ENCODE peak calls at places on chromosomes 16 and 17, in six cellular contexts. One of them, this sample, is unnamed.

GRCh38 chr16:46629331-46629843 is 8.2 kb upstream of the SHCBP1 start:
- DNase-seq in thyroid gland: no peak
- DNase-seq in activated naive CD4-positive, alpha-beta T cell: no peak
- DNase-seq in fibroblast of pulmonary artery: peak
- DNase-seq in naive thymus-derived CD8-positive, alpha-beta T cell: no peak
- DNase-seq in ACHN: peak
- DNase-seq in this sample: no peak

GRCh38 chr16:11329080-11329491 is 16.2 kb upstream of the RMI2 start:
- DNase-seq in thyroid gland: no peak
- DNase-seq in activated naive CD4-positive, alpha-beta T cell: no peak
- DNase-seq in fibroblast of pulmonary artery: no peak
- DNase-seq in naive thymus-derived CD8-positive, alpha-beta T cell: no peak
- DNase-seq in ACHN: peak
- DNase-seq in this sample: no peak

GRCh38 chr17:48608921-48609505 is 1.8 kb downstream of the HOXB7 start:
- DNase-seq in thyroid gland: no peak
- DNase-seq in activated naive CD4-positive, alpha-beta T cell: no peak
- DNase-seq in fibroblast of pulmonary artery: no peak
- DNase-seq in naive thymus-derived CD8-positive, alpha-beta T cell: no peak
- DNase-seq in ACHN: no peak
- DNase-seq in this sample: no peak

GRCh38 chr16:89374393-89374948 is 115.9 kb downstream of the ANKRD11 start:
- DNase-seq in thyroid gland: no peak
- DNase-seq in activated naive CD4-positive, alpha-beta T cell: no peak
- DNase-seq in fibroblast of pulmonary artery: no peak
- DNase-seq in naive thymus-derived CD8-positive, alpha-beta T cell: no peak
- DNase-seq in ACHN: no peak
- DNase-seq in this sample: no peak

GRCh38 chr17:72171703-72172670 is 51.2 kb downstream of the SOX9 start:
- DNase-seq in thyroid gland: no peak
- DNase-seq in activated naive CD4-positive, alpha-beta T cell: no peak
- DNase-seq in fibroblast of pulmonary artery: no peak
- DNase-seq in naive thymus-derived CD8-positive, alpha-beta T cell: no peak
- DNase-seq in ACHN: no peak
- DNase-seq in this sample: no peak

GRCh38 chr17:49951362-49952080 is 17.5 kb upstream of the DLX4 start:
- DNase-seq in thyroid gland: no peak
- DNase-seq in activated naive CD4-positive, alpha-beta T cell: no peak
- DNase-seq in fibroblast of pulmonary artery: no peak
- DNase-seq in naive thymus-derived CD8-positive, alpha-beta T cell: no peak
- DNase-seq in ACHN: no peak
- DNase-seq in this sample: peak

GRCh38 chr17:58269557-58270291 is 11.0 kb downstream of the MPO start:
- DNase-seq in thyroid gland: no peak
- DNase-seq in activated naive CD4-positive, alpha-beta T cell: no peak
- DNase-seq in fibroblast of pulmonary artery: no peak
- DNase-seq in naive thymus-derived CD8-positive, alpha-beta T cell: no peak
- DNase-seq in ACHN: no peak
- DNase-seq in this sample: no peak

GRCh38 chr17:67867591-67867990 is 42.3 kb downstream of the BPTF start:
- DNase-seq in thyroid gland: no peak
- DNase-seq in activated naive CD4-positive, alpha-beta T cell: no peak
- DNase-seq in fibroblast of pulmonary artery: no peak
- DNase-seq in naive thymus-derived CD8-positive, alpha-beta T cell: peak
- DNase-seq in ACHN: no peak
- DNase-seq in this sample: no peak

GRCh38 chr17:83029571-83029970 is 49.8 kb upstream of the METRNL start:
- DNase-seq in thyroid gland: no peak
- DNase-seq in activated naive CD4-positive, alpha-beta T cell: no peak
- DNase-seq in fibroblast of pulmonary artery: no peak
- DNase-seq in naive thymus-derived CD8-positive, alpha-beta T cell: no peak
- DNase-seq in ACHN: no peak
- DNase-seq in this sample: no peak

GRCh38 chr16:75105306-75106061 is 11.1 kb downstream of the LDHD start:
- DNase-seq in thyroid gland: peak
- DNase-seq in activated naive CD4-positive, alpha-beta T cell: no peak
- DNase-seq in fibroblast of pulmonary artery: peak
- DNase-seq in naive thymus-derived CD8-positive, alpha-beta T cell: no peak
- DNase-seq in ACHN: no peak
- DNase-seq in this sample: peak

GRCh38 chr16:50400312-50400966 is 31.7 kb upstream of the BRD7 start:
- DNase-seq in thyroid gland: no peak
- DNase-seq in activated naive CD4-positive, alpha-beta T cell: no peak
- DNase-seq in fibroblast of pulmonary artery: no peak
- DNase-seq in naive thymus-derived CD8-positive, alpha-beta T cell: no peak
- DNase-seq in ACHN: no peak
- DNase-seq in this sample: no peak

GRCh38 chr17:62680541-62681052 is 53.1 kb downstream of the MRC2 start:
- DNase-seq in thyroid gland: no peak
- DNase-seq in activated naive CD4-positive, alpha-beta T cell: no peak
- DNase-seq in fibroblast of pulmonary artery: no peak
- DNase-seq in naive thymus-derived CD8-positive, alpha-beta T cell: no peak
- DNase-seq in ACHN: no peak
- DNase-seq in this sample: peak

GRCh38 chr16:83305092-83305491 is 502.7 kb upstream of the HSBP1 start:
- DNase-seq in thyroid gland: no peak
- DNase-seq in activated naive CD4-positive, alpha-beta T cell: no peak
- DNase-seq in fibroblast of pulmonary artery: peak
- DNase-seq in naive thymus-derived CD8-positive, alpha-beta T cell: no peak
- DNase-seq in ACHN: no peak
- DNase-seq in this sample: no peak

GRCh38 chr16:50305441-50306061 is 39.2 kb downstream of the ADCY7 start:
- DNase-seq in thyroid gland: peak
- DNase-seq in activated naive CD4-positive, alpha-beta T cell: no peak
- DNase-seq in fibroblast of pulmonary artery: no peak
- DNase-seq in naive thymus-derived CD8-positive, alpha-beta T cell: no peak
- DNase-seq in ACHN: no peak
- DNase-seq in this sample: peak

GRCh38 chr17:1888741-1889140 is 58.9 kb downstream of the RPA1 start:
- DNase-seq in thyroid gland: no peak
- DNase-seq in activated naive CD4-positive, alpha-beta T cell: no peak
- DNase-seq in fibroblast of pulmonary artery: no peak
- DNase-seq in naive thymus-derived CD8-positive, alpha-beta T cell: no peak
- DNase-seq in ACHN: no peak
- DNase-seq in this sample: no peak

This sample was measured in Right ventricle myocardium inferior.